ENCODE peak calls at places on chromosomes 4 and X, in seven cellular contexts. N is T-helper 1 cell, E is uterus, D is ureter, F is NCI-H2171, Q is AG04449, P is NCI-H1105 treated with DMSO at 0.1 percent for 48 hours. V is an unnamed sample.

GRCh38 chrX:19065535-19065934 is 56.7 kb downstream of the ADGRG2 start:
- DNase-seq in D (no peak), E (no peak), F (no peak), N (no peak), P (no peak), Q (no peak), V (no peak)

GRCh38 chrX:38859602-38860001 is 58.3 kb downstream of the MID1IP1 start:
- DNase-seq in N (no peak), P (no peak), E (no peak), F (no peak), D (no peak), Q (no peak), V (no peak)

GRCh38 chrX:2500091-2500680 is 590 bp downstream of the DHRSX start:
- DNase-seq in Q (no peak), F (no peak), P (no peak), E (no peak), N (no peak), D (no peak), V (no peak)

GRCh38 chrX:66504481-66504880 is 134.4 kb downstream of the EDA2R start:
- DNase-seq in Q (no peak), N (no peak), E (no peak), P (no peak), D (no peak), F (no peak), V (no peak)

GRCh38 chr4:145183023-145183422 is 2.6 kb upstream of the OTUD4 start:
- DNase-seq in P (no peak), Q (no peak), D (no peak), N (no peak), E (no peak), F (no peak), V (no peak)

GRCh38 chrX:13340182-13340791 is 20.4 kb upstream of the ATXN3L start:
- DNase-seq in E (no peak), F (no peak), D (no peak), P (no peak), N (no peak), Q (no peak), V (no peak)

GRCh38 chrX:3697701-3698279 is 15.7 kb downstream of the PRKX start:
- DNase-seq in E (no peak), P (peak; percentile 68), D (no peak), N (no peak), Q (peak; percentile 33), F (peak; percentile 30), V (no peak)

GRCh38 chr4:159398236-159398638 is 295.4 kb downstream of the RAPGEF2 start:
- DNase-seq in D (no peak), F (no peak), N (no peak), E (no peak), P (no peak), Q (no peak), V (no peak)

GRCh38 chr4:79042079-79042674 is 102.9 kb upstream of the PAQR3 start:
- DNase-seq in N (no peak), P (peak; percentile 23), F (peak; percentile 31), D (peak; percentile 46), Q (no peak), E (no peak), V (no peak)

GRCh38 chr4:40992472-40993298 is 221.7 kb downstream of the APBB2 start:
- DNase-seq in N (no peak), D (no peak), Q (no peak), F (no peak), E (no peak), P (no peak), V (no peak)

GRCh38 chr4:124181045-124181444 is 531.5 kb downstream of the ANKRD50 start:
- DNase-seq in Q (no peak), N (no peak), F (no peak), P (no peak), D (no peak), E (no peak), V (no peak)

GRCh38 chr4:184653650-184654049 is 4.1 kb downstream of the PRIMPOL start:
- DNase-seq in E (no peak), F (peak; percentile 39), Q (peak; percentile 34), P (no peak), N (no peak), D (no peak), V (no peak)

GRCh38 chr4:177441061-177441802 is 1.0 kb downstream of the AGA start:
- DNase-seq in E (no peak), F (no peak), Q (no peak), P (peak; percentile 2), N (no peak), D (no peak), V (no peak)

GRCh38 chr4:141074098-141074878 is 59.0 kb downstream of the RNF150 start:
- DNase-seq in D (no peak), Q (no peak), P (no peak), N (no peak), E (no peak), F (no peak), V (no peak)

GRCh38 chr4:8176547-8177399 is 18.2 kb upstream of the ABLIM2 start:
- DNase-seq in N (no peak), D (no peak), F (no peak), E (no peak), Q (no peak), P (peak; percentile 20), V (no peak)

GRCh38 chrX:154549766-154550165 is 2.3 kb downstream of the IKBKG start:
- DNase-seq in E (no peak), Q (no peak), F (no peak), D (no peak), N (no peak), P (no peak), V (no peak)

GRCh38 chrX:27878862-27879261 is 71.1 kb downstream of the MAGEB10 start:
- DNase-seq in D (no peak), P (no peak), N (no peak), F (no peak), Q (no peak), E (no peak), V (no peak)

GRCh38 chr4:17490575-17491059 is 21.3 kb downstream of the QDPR start:
- DNase-seq in Q (no peak), P (peak; percentile 15), E (no peak), N (no peak), F (no peak), D (no peak), V (no peak)

GRCh38 chrX:140866446-140866845 is 135.9 kb upstream of the SPANXB1 start:
- DNase-seq in N (no peak), D (no peak), P (no peak), F (no peak), E (no peak), Q (no peak), V (no peak)

GRCh38 chr4:40065010-40065409 is 8.4 kb downstream of the N4BP2 start:
- DNase-seq in P (no peak), Q (no peak), N (no peak), D (no peak), E (no peak), F (no peak), V (no peak)